ENCODE peak calls at places on chromosomes 11 and 22, in five cellular contexts. O, M, R, W and Z are unnamed samples.

GRCh38 chr22:17707526-17707925 is 66.7 kb downstream of the BID start:
- DNase-seq in M (no peak), W (no peak), R (no peak), O (peak), Z (peak)

GRCh38 chr22:27323646-27324045 is 477.9 kb downstream of the MN1 start:
- DNase-seq in W (no peak), M (no peak), R (no peak), O (no peak), Z (no peak)

GRCh38 chr22:50059185-50059880 is 1.2 kb upstream of the TTLL8 start:
- DNase-seq in O (no peak), M (peak), R (no peak), W (peak), Z (peak)

GRCh38 chr11:111730871-111731591 is 35.2 kb downstream of the PPP2R1B start:
- DNase-seq in M (no peak), W (no peak), O (peak), R (peak), Z (peak)

GRCh38 chr11:67431346-67432249 is 3.3 kb downstream of the RPS6KB2 start:
- DNase-seq in O (no peak), R (no peak), M (no peak), W (no peak), Z (no peak)

GRCh38 chr11:112082729-112083128 is 3.8 kb downstream of the TIMM8B start:
- DNase-seq in O (peak), W (no peak), M (no peak), R (peak), Z (peak)

GRCh38 chr22:40070701-40071100 is 75.9 kb downstream of the FAM83F start:
- DNase-seq in W (no peak), O (peak), R (no peak), M (no peak), Z (peak)

GRCh38 chr22:49112176-49112575 is 715.5 kb downstream of the BRD1 start:
- DNase-seq in R (no peak), M (no peak), W (no peak), O (no peak), Z (no peak)

GRCh38 chr11:272195-272930 is 5.8 kb upstream of the NLRP6 start:
- DNase-seq in R (no peak), O (no peak), M (no peak), W (no peak), Z (no peak)

GRCh38 chr11:27875480-27876208 is 175.4 kb upstream of the BDNF start:
- DNase-seq in O (no peak), W (no peak), M (no peak), R (peak), Z (no peak)

GRCh38 chr11:124915541-124916369 is 3.3 kb upstream of the HEPN1 start:
- DNase-seq in R (no peak), W (no peak), M (no peak), O (peak), Z (no peak)

GRCh38 chr11:76361773-76362172 is 19.2 kb downstream of the THAP12 start:
- DNase-seq in O (peak), M (no peak), W (no peak), R (no peak), Z (no peak)

GRCh38 chr11:102288745-102289083 is 28.6 kb upstream of the BIRC3 start:
- DNase-seq in R (no peak), O (no peak), M (no peak), W (no peak), Z (peak)

GRCh38 chr11:1506981-1507380 is 20.4 kb upstream of the MOB2 start:
- DNase-seq in O (no peak), R (no peak), M (no peak), W (no peak), Z (no peak)

GRCh38 chr11:16925495-16926065 is 88.6 kb downstream of the PLEKHA7 start:
- DNase-seq in O (peak), W (peak), R (peak), M (peak), Z (peak)

GRCh38 chr22:45033136-45033535 is 23.3 kb upstream of the PHF21B start:
- DNase-seq in W (no peak), M (no peak), O (peak), R (no peak), Z (no peak)

GRCh38 chr11:44970293-44970692 is 19.6 kb upstream of the TP53I11 start:
- DNase-seq in O (no peak), W (no peak), R (no peak), M (no peak), Z (no peak)

GRCh38 chr11:71580057-71581003 is 2.3 kb downstream of the KRTAP5-11 start:
- DNase-seq in M (peak), O (peak), W (peak), R (peak), Z (peak)

GRCh38 chr11:100978942-100979341 is 150.7 kb downstream of the PGR start:
- DNase-seq in W (peak), M (no peak), R (no peak), O (no peak), Z (no peak)

GRCh38 chr11:113806403-113806802 is 26.8 kb downstream of the CLDN25 start:
- DNase-seq in W (peak), M (peak), O (peak), R (peak), Z (peak)

GRCh38 chr11:44058275-44058674 is 7.8 kb upstream of the ACCS start:
- DNase-seq in M (no peak), R (no peak), O (no peak), W (no peak), Z (no peak)

GRCh38 chr11:986270-986951 is 50.1 kb downstream of the MUC6 start:
- DNase-seq in O (no peak), W (no peak), R (peak), M (no peak), Z (no peak)

GRCh38 chr11:30960387-30960992 is 374.3 kb upstream of the MPPED2 start:
- DNase-seq in W (peak), O (peak), R (peak), M (peak), Z (peak)

DNA sequence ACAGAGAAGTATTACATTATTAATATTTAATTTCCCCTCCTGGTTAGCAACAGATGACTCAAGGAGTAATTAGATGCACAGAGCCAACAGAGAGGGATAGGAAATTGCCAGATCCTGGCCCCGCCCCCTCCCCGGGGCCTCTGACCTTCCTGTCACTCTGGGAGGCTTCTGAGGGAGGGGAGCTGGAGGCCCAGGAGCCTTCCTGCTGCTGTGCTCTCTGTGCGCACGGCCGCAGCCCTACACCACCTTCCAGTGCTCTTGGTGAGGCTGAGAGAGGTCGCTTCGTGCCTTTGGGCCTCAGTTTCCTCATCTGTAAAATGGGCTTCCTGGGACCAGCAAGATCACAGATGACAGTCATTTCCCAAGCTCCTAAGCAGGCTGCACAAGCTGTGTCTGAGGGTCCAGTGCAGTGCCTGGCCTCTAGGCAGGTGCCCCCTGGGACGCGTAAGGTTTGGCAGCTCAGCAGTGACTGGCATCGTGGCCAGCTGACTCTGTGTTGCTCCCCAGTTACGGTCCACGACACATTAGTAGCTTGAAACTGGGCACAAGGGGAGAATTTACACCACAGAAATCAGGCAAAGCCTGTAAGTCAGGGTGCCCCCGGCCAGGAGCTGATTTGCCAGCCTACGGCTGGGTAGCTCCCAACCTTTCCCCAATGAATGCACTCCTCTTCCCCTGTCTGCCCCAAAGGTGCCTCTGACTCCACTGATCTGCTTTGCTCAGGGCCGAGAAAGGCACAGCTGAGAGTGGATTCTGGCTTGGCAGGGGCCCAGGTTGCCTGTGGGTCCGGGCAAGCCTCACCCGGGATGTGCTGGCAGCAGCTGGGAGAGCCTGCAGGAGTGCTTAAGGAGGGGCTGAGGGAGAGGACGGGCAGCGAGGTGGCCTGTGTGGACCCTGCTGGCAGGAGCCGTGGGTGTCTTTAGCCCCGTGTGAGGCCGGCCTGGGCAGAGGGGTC is 2.3 kb downstream of the ADORA2A start:
- DNase-seq in O (peak), R (peak), M (no peak), W (peak), Z (no peak)
- H3K4me3 ChIP-seq in O (no peak), R (no peak), M (no peak), W (no peak), Z (no peak)

GRCh38 chr11:68469122-68469521 is 8.6 kb downstream of the PPP6R3 start:
- DNase-seq in R (no peak), O (peak), M (no peak), W (peak), Z (peak)
- H3K9ac ChIP-seq in R (no peak), O (no peak), M (no peak), W (no peak), Z (no peak)

DNA sequence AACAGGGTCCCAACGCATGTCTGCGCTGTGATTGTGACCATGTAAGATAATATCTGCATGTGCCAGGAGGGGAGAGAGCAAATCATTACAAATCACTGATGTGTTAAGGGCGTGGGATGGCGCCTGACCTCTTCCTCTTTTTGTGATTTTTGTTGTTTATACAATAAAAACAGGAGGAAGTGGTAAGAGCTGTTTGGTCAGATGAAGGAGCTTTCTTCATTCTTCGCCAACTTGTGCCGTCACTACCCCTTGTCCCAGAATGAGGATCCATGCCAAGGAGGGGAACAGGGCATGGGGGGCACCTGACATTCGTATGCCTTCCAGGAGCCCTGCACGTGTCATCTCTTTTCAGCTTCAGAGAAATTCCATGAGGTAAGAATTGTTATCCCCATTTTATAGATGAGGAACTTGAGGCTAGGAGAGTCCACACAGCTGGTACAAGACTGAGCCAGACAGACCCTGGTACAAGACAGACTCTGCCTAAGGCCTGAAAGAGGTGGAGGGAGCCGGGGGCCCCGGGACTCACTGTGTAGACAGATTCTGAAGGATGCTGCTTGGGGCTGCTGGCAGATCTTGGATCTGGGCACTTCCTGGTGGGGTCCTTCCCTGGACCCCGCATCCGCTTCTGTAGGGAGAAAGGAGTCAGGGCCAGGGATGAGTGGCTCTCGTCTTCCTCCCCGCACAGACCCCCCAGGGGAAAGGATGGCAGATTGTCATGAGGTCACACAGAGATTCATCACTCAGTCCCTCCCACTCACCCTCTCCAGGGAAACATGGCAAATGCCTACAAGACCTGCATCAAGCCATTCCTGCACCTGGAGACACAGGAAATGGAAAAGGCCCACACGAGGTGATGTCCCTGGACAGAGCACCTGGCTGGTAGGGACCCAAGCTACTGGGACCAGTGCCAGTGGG is 34.6 kb downstream of the NFAM1 start:
- DNase-seq in M (no peak), W (no peak), O (no peak), R (no peak), Z (no peak)
- H3K4me3 ChIP-seq in M (no peak), W (no peak), O (no peak), R (no peak), Z (no peak)

GRCh38 chr11:128472128-128473110 is 114.9 kb downstream of the ETS1 start:
- DNase-seq in R (peak), M (no peak), W (no peak), O (peak), Z (no peak)

GRCh38 chr11:128474036-128474874 is 113.1 kb downstream of the ETS1 start:
- DNase-seq in O (no peak), M (no peak), W (no peak), R (no peak), Z (no peak)

GRCh38 chr11:128476031-128476430 is 111.3 kb downstream of the ETS1 start:
- DNase-seq in M (no peak), W (no peak), R (no peak), O (no peak), Z (no peak)

GRCh38 chr11:128471138-128471661 is 116.2 kb downstream of the ETS1 start:
- DNase-seq in W (no peak), O (no peak), M (no peak), R (no peak), Z (no peak)

DNA sequence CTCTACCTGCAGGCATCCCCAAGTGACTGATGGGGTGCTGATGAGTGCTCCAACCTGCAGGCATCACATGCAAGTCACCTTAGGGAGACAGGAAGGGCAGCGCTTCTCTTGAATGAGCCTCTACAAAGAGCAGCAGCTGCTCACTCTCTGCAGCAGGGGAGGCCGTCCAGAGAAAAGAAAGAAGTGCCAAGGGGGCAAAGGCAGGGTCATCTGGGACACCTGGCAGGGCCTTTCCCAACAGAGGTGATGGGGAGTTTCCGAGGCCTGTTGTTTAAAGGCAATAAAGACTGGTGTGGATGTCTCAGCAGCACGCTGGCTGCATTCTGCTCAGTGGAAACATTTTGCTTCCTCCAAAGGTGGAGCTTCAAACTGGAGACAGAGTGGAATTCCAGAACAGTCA is 113.7 kb downstream of the ETS1 start:
- DNase-seq in O (no peak), R (no peak), W (no peak), M (no peak), Z (no peak)
- H3K9ac ChIP-seq in O (no peak), R (no peak), W (peak), M (no peak), Z (peak)

GRCh38 chr11:7575841-7576451 is 62.1 kb downstream of the PPFIBP2 start:
- DNase-seq in R (peak), W (peak), M (no peak), O (no peak), Z (peak)

GRCh38 chr11:7577226-7577882 is 63.6 kb downstream of the PPFIBP2 start:
- DNase-seq in M (no peak), W (peak), O (peak), R (no peak), Z (peak)

GRCh38 chr11:7578276-7578955 is 64.6 kb downstream of the PPFIBP2 start:
- DNase-seq in R (no peak), W (no peak), O (no peak), M (no peak), Z (no peak)

GRCh38 chr11:7577883-7578242 is 64.1 kb downstream of the PPFIBP2 start:
- DNase-seq in R (peak), W (peak), O (peak), M (no peak), Z (peak)

DNA sequence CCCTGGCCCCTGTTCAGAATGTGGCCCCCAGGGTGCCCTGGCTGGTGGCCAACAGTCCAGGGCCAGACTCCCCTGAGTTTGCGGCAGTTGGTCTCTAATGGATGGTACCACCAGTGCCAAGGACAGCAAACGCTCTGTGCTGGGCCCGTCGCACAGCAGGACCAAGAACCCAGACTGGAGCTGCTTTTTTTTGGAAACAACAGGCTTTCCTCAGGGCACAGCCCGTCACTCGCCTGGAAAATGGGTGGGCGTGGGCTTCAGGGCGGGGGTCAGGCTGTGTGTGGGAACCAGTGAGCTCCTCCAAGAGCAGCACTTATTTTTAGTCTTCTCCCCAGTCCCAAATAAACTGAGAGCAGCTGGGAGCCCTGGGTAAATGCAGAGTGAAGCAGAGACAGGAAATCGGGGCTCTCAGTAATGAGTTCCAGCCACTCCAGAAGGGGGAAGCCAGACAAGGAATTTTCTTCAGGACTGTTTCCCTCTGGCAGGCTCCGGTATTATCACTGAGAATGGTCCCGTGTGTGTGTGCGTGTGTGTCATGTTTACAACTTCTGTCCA is 62.9 kb downstream of the PPFIBP2 start:
- DNase-seq in O (peak), M (no peak), W (peak), R (no peak), Z (peak)
- H3K4me3 ChIP-seq in O (peak), M (no peak), W (no peak), R (no peak), Z (peak)

DNA sequence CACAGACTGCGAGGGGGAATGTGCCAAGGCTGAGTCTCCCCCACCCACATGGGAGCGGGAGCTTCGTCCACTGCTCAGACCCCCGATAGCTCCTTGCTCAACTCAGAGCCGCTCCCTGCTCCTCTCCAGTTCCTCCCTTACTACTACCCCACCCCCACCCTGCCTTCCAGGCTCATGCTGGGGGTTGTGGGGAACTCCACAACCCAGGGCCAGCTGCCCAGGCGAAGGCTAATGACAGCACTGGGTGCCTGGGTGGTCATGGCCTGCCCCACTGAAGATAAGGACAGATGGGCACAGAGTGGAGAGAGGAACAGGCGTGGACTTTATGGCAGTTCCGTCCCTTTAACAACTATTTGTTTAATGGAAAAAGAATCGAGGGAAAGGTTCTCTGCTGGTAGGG is 73.7 kb downstream of the PDE2A start:
- DNase-seq in M (no peak), R (no peak), W (no peak), O (no peak), Z (no peak)
- H3K9ac ChIP-seq in M (no peak), R (no peak), W (no peak), O (no peak), Z (no peak)

GRCh38 chr11:88377661-88378060 is 40.1 kb upstream of the CTSC start:
- DNase-seq in O (no peak), M (no peak), W (no peak), R (no peak), Z (no peak)

GRCh38 chr11:88377151-88377550 is 39.6 kb upstream of the CTSC start:
- DNase-seq in O (peak), W (no peak), M (no peak), R (no peak), Z (no peak)

GRCh38 chr11:88378422-88379066 is 41.0 kb upstream of the CTSC start:
- DNase-seq in M (no peak), O (no peak), W (no peak), R (no peak), Z (peak)

GRCh38 chr11:88370782-88371181 is 33.2 kb upstream of the CTSC start:
- DNase-seq in R (no peak), M (no peak), O (no peak), W (no peak), Z (no peak)

GRCh38 chr11:88375927-88376470 is 38.5 kb upstream of the CTSC start:
- DNase-seq in M (no peak), O (no peak), R (no peak), W (no peak), Z (no peak)
- H3K4me3 ChIP-seq in M (no peak), O (no peak), R (no peak), W (no peak), Z (no peak)

GRCh38 chr11:78039919-78040671 is 17.0 kb upstream of the KCTD14 start:
- DNase-seq in O (peak), W (no peak), R (peak), M (no peak), Z (peak)
- H3K9ac ChIP-seq in O (peak), W (no peak), R (peak), M (no peak), Z (peak)

GRCh38 chr22:25029181-25029580 is 76.7 kb downstream of the KIAA1671 start:
- DNase-seq in W (no peak), R (no peak), M (no peak), O (no peak), Z (no peak)

GRCh38 chr22:25028841-25029141 is 76.3 kb downstream of the KIAA1671 start:
- DNase-seq in R (no peak), O (no peak), M (no peak), W (no peak), Z (no peak)

GRCh38 chr22:25027959-25028840 is 75.7 kb downstream of the KIAA1671 start:
- DNase-seq in M (peak), W (peak), O (no peak), R (peak), Z (peak)

GRCh38 chr22:25027052-25027525 is 74.6 kb downstream of the KIAA1671 start:
- DNase-seq in M (no peak), W (no peak), R (peak), O (no peak), Z (no peak)

DNA sequence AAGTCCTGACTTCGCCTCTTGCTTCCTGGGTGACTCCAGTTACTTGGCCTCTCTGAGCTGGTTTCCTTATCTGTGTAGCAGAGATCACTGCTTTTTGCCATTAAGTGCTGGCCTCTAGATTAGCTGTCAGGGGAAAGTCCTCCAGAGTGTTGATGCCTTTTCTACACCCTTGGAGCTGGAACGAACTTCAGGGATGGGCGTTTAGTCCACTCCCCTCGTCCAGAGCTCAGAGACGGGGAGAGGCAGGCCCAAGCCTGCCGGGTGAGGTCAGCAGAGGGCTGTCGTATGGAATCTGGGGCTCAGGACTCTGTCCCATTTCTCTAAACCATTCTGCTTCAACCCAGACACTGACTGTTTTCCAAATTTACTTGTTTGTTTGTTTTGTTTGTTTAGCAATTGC is 75.0 kb downstream of the KIAA1671 start:
- DNase-seq in W (peak), R (no peak), M (no peak), O (no peak), Z (no peak)
- H3K4me3 ChIP-seq in W (no peak), R (no peak), M (no peak), O (no peak), Z (no peak)